ENCODE peak calls at places on chromosomes 16 and 17, in five cellular contexts. V is HCT116, L is K562, B is HepG2, Z is GM12878. I is an unnamed sample. For H3K4me1, the result is how much of the 10 kb centered on the place peaks cover.

GRCh38 chr17:42541041-42541833 is 5.2 kb downstream of the NAGLU start:
- DNase-seq in V (no peak), L (no peak), B (peak), Z (no peak), I (no peak)

GRCh38 chr16:80931985-80932720 is 74.5 kb downstream of the CMC2 start:
- DNase-seq in V (no peak), L (no peak), B (peak), Z (no peak), I (peak)

GRCh38 chr17:61766520-61766919 is 96.8 kb downstream of the BRIP1 start:
- DNase-seq in V (no peak), L (no peak), B (no peak), Z (no peak), I (no peak)

GRCh38 chr17:56699186-56699895 is 105.8 kb downstream of the NOG start:
- DNase-seq in V (peak), L (no peak), B (no peak), Z (no peak), I (peak)

GRCh38 chr16:62477796-62478195 is 441.6 kb upstream of the CDH8 start:
- DNase-seq in V (no peak), L (no peak), B (no peak), Z (no peak), I (no peak)

GRCh38 chr16:53865492-53865863 is 161.5 kb downstream of the FTO start:
- DNase-seq in V (peak), L (peak), B (no peak), Z (peak), I (peak)

GRCh38 chr16:50368410-50369132 is at the start of gene BRD7:
- DNase-seq in V (no peak), L (peak), B (peak), Z (no peak), I (no peak)

GRCh38 chr17:37062036-37062435 is 113.3 kb downstream of the AATF start:
- DNase-seq in V (no peak), L (no peak), B (no peak), Z (no peak), I (no peak)

GRCh38 chr17:57859601-57860413 is 10.0 kb upstream of the MRPS23 start:
- DNase-seq in V (no peak), L (no peak), B (no peak), Z (no peak), I (no peak)

GRCh38 chr17:73621685-73622084 is 22.6 kb downstream of the SDK2 start:
- DNase-seq in V (no peak), L (no peak), B (no peak), Z (no peak), I (no peak)

GRCh38 chr17:48338720-48339119 is 91.3 kb downstream of the SKAP1 start:
- DNase-seq in V (no peak), L (no peak), B (no peak), Z (no peak), I (no peak)

GRCh38 chr17:34118564-34118963 is 136.5 kb upstream of the CCL2 start:
- DNase-seq in V (no peak), L (no peak), B (no peak), Z (no peak), I (no peak)

GRCh38 chr17:50844117-50844700 is 8.8 kb downstream of the WFIKKN2 start:
- DNase-seq in V (no peak), L (no peak), B (peak), Z (no peak), I (no peak)

GRCh38 chr16:17776465-17776864 is 305.7 kb upstream of the XYLT1 start:
- DNase-seq in V (no peak), L (no peak), B (no peak), Z (no peak), I (no peak)

GRCh38 chr17:81388091-81388611 is 7.1 kb upstream of the BAHCC1 start:
- DNase-seq in V (no peak), L (no peak), B (no peak), Z (no peak), I (no peak)
- H3K4me1 ChIP-seq in V (half or more), L (half or more), B (half or more), Z (under half), I (under half)

GRCh38 chr16:52537463-52537862 is 9.5 kb downstream of the TOX3 start:
- DNase-seq in V (no peak), L (no peak), B (no peak), Z (no peak), I (no peak)

GRCh38 chr16:52539197-52539596 is 7.7 kb downstream of the TOX3 start:
- DNase-seq in V (no peak), L (no peak), B (no peak), Z (no peak), I (no peak)

GRCh38 chr16:52540910-52541309 is 6.0 kb downstream of the TOX3 start:
- DNase-seq in V (no peak), L (no peak), B (no peak), Z (no peak), I (no peak)

GRCh38 chr16:52535076-52535475 is 11.9 kb downstream of the TOX3 start:
- DNase-seq in V (no peak), L (no peak), B (no peak), Z (no peak), I (no peak)

DNA sequence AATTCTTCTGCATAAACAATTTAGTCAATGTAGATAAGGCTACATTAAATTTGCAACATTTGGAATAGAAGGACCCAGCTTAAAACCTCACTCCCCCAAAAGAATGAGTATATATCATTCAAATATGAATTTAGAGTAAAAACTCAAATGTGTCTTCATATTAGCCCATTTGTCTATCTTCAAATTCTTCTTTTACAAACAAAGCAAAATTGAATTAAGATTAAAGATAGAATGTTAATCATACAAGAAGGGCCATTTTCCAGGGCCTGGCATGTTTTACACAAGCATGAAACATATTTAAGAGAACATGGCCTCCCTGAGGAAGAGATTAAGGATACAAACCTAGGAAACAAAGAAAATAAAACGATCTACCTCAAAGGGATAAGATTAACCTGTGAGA is 8.4 kb downstream of the TOX3 start:
- DNase-seq in V (no peak), L (no peak), B (no peak), Z (no peak), I (no peak)
- TF ChIP-seq ZNF274 in V (no peak), L (no peak), B (no peak), Z (no peak), I (no peak)

DNA sequence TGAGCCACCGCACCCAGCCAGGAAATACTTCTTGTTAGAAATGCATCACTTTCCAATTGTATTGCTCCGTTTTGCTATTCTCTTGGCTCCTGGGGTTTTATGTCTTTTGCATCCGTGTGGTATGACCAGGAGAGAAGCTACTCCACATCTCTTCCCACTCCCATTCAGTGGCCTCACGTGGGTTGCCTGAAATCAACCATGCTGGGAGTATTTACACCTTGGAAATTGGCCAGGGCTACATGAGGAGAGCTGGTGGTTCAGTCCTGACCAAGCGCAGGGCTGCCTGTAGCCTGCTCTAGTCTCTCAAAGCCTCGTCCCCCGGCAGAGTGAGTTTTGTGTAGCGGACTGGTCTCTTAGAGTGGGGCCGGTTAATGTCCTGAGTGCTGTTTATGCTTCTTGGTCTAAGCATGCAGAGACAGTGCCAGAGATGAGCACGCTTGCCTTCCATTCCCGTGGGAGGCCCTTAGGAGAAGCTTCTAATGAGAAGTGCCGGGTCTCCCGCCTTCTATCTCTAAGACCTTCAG is 3.8 kb downstream of the WFDC1 start:
- DNase-seq in V (no peak), L (no peak), B (no peak), Z (no peak), I (no peak)
- H3K4me1 ChIP-seq in V (under half), L (under half), B (under half), Z (under half), I (under half)

DNA sequence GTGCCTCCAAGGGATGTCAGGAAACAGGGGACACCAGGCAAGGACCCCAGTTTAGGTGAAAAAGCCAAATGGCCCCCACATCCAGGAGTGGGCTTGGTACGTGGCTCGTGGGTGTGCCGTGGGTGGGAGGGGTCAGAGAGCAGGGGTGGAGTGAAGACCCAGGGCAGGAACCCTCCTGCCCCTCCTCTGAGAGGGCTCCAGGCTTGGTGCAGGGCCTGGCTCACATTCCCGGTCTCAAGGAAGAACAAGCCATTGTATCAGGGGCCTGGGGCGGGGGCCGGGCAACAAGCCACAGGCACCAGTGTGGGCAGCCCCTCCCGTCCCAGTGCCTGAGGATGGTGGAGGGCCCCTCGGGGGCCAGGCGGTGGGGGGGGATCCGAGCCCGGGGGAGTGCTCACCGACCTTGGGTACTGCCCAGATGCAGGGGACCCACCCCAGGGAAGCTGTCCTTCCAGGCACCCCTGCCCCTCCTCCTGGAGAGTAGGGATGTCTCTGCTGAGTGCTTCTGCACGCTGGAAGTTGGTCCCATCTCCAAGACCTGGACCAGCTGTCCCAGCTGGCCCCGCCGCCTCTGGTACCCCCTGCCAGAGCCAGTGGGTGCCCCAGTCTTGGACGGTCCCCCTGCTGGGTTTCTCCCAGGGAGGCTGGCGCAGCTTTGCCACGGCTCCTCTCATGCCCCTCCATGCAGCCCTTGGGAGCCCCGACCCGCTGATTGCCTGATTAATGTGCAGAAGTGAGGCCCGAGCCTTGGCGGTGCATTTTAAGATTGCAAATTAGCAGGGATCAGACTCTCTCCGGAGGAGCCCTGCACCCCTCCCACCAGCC is 83.7 kb downstream of the RTN4RL1 start:
- DNase-seq in V (no peak), L (no peak), B (no peak), Z (no peak), I (no peak)
- TF ChIP-seq ZNF274 in V (no peak), L (no peak), B (no peak), Z (no peak), I (no peak)

DNA sequence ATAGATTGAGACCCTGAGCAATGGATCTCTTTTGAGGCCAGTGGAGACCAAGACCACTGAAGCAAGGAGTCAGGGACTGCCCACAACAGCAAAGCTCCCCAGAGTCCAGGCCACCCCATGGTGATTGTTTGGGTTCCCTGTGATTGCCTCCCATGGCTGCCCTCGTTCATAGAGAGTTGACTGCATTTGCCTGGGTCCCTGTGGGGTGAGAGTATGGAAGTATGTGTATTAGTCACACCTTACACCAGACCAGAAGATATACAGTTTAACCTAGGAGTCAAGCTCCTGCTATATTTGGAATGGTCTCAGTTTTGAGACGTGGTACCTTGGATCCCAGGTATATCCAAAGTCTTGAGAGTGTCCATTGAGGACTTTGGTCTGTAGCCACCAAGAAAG is 20.2 kb downstream of the HLF start:
- DNase-seq in V (no peak), L (no peak), B (no peak), Z (no peak), I (no peak)
- H3K4me1 ChIP-seq in V (under half), L (under half), B (half or more), Z (under half), I (under half)

GRCh38 chr16:25109643-25110042 is 1.9 kb upstream of the LCMT1 start:
- DNase-seq in V (peak), L (no peak), B (peak), Z (no peak), I (no peak)

GRCh38 chr16:25106567-25107465 is 4.7 kb upstream of the LCMT1 start:
- DNase-seq in V (peak), L (peak), B (peak), Z (no peak), I (peak)

GRCh38 chr16:25110392-25110947 is 1.1 kb upstream of the LCMT1 start:
- DNase-seq in V (no peak), L (no peak), B (no peak), Z (no peak), I (no peak)

GRCh38 chr16:25107466-25107792 is 4.1 kb upstream of the LCMT1 start:
- DNase-seq in V (no peak), L (no peak), B (no peak), Z (no peak), I (no peak)

DNA sequence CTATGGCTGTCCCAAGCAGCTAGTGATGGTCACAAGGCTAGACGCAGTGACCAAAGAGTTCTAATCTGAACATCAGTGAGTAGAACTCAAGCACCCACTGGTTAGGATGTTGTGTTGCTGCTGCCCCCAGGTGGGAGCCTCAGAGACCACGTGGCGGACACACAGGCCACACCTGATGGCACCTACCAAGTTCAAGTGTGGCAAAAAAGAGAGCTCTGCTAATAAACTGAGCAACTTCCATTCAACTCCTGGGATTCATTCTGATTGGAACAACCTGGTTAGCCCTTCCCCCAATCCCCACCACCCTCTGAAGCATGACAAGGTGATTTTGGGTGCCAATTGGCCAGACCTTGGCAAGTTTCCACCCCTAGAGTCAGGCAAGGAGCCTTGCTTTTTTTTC is 3.5 kb upstream of the LCMT1 start:
- DNase-seq in V (no peak), L (no peak), B (peak), Z (no peak), I (no peak)
- TF ChIP-seq ZNF274 in V (no peak), L (no peak), B (no peak), Z (no peak), I (no peak)

DNA sequence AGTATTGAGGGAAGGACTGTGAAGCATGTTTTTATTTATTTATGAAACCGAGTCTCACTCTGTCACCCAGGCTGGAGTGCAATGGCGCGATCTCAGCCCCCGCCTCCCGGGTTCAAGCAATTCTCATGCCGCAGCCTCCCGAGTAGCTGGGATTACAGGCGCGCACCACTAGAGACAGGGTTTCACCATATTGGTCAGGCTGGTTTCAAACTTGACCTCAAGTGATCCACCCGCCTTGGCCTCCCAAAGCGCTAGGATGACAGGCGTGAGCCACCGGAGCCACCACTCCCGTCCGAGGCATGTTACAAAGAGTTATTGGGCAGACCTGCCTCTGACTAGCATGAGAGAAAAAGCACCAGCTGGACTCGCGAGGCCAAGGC is 3.1 kb downstream of the MRPL12 start:
- DNase-seq in V (no peak), L (no peak), B (no peak), Z (no peak), I (no peak)
- H3K4me1 ChIP-seq in V (under half), L (half or more), B (under half), Z (under half), I (under half)

I was measured in NT2/D1.